ENCODE peak calls at places on chromosomes 3 and 15, in nine cellular contexts. L is heart left ventricle, J is aorta, M is heart right ventricle, N is colonic mucosa, Q is left lung, G is endodermal cell, S is adipocyte, Z is breast epithelium. A is an unnamed sample.

GRCh38 chr3:58639001-58639400 is 27.6 kb downstream of the FAM3D start:
- DNase-seq in L (no peak), J (no peak), M (no peak), N (no peak), Q (no peak), G (no peak), S (no peak), Z (no peak), A (no peak)

GRCh38 chr3:173977747-173978146 is 580.2 kb downstream of the NLGN1 start:
- DNase-seq in L (no peak), J (no peak), M (no peak), N (no peak), Q (no peak), G (no peak), S (peak; percentile 19), Z (no peak), A (no peak)

GRCh38 chr15:64791401-64791800 is 16.0 kb upstream of the RBPMS2 start:
- DNase-seq in L (no peak), J (no peak), M (no peak), N (no peak), Q (no peak), G (no peak), S (no peak), Z (no peak), A (no peak)

GRCh38 chr3:157067114-157067513 is 92.8 kb downstream of the CCNL1 start:
- DNase-seq in L (no peak), J (no peak), M (no peak), N (no peak), Q (no peak), G (peak; percentile 29), S (no peak), Z (no peak), A (peak; percentile 78)

GRCh38 chr3:32421991-32422859 is 30.6 kb downstream of the CMTM7 start:
- DNase-seq in L (peak; percentile 91), J (peak; percentile 93), M (peak; percentile 89), N (peak; percentile 93), Q (peak; percentile 93), G (no peak), S (peak; percentile 90), Z (peak; percentile 98), A (no peak)

GRCh38 chr3:129756871-129757270 is 136.6 kb downstream of the TMCC1 start:
- DNase-seq in L (no peak), J (no peak), M (no peak), N (no peak), Q (no peak), G (no peak), S (peak; percentile 78), Z (no peak), A (no peak)

GRCh38 chr3:52527732-52528595 is 5.7 kb downstream of the NT5DC2 start:
- DNase-seq in L (peak; percentile 19), J (peak; percentile 45), M (peak; percentile 14), N (no peak), Q (peak; percentile 67), G (peak; percentile 31), S (no peak), Z (no peak), A (no peak)

GRCh38 chr3:84108442-84108971 is 850.3 kb upstream of the CADM2 start:
- DNase-seq in L (no peak), J (no peak), M (no peak), N (no peak), Q (no peak), G (no peak), S (peak; percentile 1), Z (no peak), A (no peak)

GRCh38 chr15:35753486-35753885 is 207.5 kb upstream of the DPH6 start:
- DNase-seq in L (no peak), J (no peak), M (no peak), N (no peak), Q (no peak), G (no peak), S (peak; percentile 36), Z (no peak), A (no peak)

GRCh38 chr3:80355144-80355543 is 587.3 kb upstream of the ROBO1 start:
- DNase-seq in L (no peak), J (no peak), M (no peak), N (no peak), Q (no peak), G (no peak), S (peak; percentile 9), Z (no peak), A (no peak)

GRCh38 chr3:12486916-12487315 is 2.6 kb downstream of the TSEN2 start:
- DNase-seq in L (no peak), J (no peak), M (no peak), N (no peak), Q (no peak), G (no peak), S (no peak), Z (no peak), A (no peak)

GRCh38 chr15:86203462-86203861 is 123.8 kb downstream of the AGBL1 start:
- DNase-seq in L (no peak), J (no peak), M (no peak), N (no peak), Q (no peak), G (no peak), S (no peak), Z (no peak), A (no peak)

GRCh38 chr3:57951106-57951882 is 56.9 kb upstream of the FLNB start:
- DNase-seq in L (peak; percentile 87), J (peak; percentile 87), M (peak; percentile 64), N (peak; percentile 72), Q (peak; percentile 68), G (peak; percentile 58), S (peak; percentile 82), Z (peak; percentile 40), A (no peak)

GRCh38 chr15:61011576-61012336 is 217.3 kb downstream of the RORA start:
- DNase-seq in L (no peak), J (no peak), M (no peak), N (no peak), Q (no peak), G (peak; percentile 71), S (no peak), Z (no peak), A (no peak)

GRCh38 chr15:92025717-92026270 is 172.3 kb downstream of the SLCO3A1 start:
- DNase-seq in L (no peak), J (no peak), M (no peak), N (peak; percentile 44), Q (no peak), G (no peak), S (no peak), Z (no peak), A (no peak)

GRCh38 chr15:82531496-82532382 is 8.5 kb downstream of the RPS17 start:
- DNase-seq in L (no peak), J (no peak), M (no peak), N (no peak), Q (no peak), G (peak; percentile 54), S (no peak), Z (peak; percentile 14), A (no peak)

GRCh38 chr3:37262816-37263393 is 88.5 kb upstream of the LRRFIP2 start:
- DNase-seq in L (no peak), J (no peak), M (no peak), N (no peak), Q (no peak), G (no peak), S (peak; percentile 19), Z (no peak), A (no peak)

GRCh38 chr3:17213102-17213501 is 328.3 kb downstream of the PLCL2 start:
- DNase-seq in L (no peak), J (no peak), M (no peak), N (no peak), Q (no peak), G (no peak), S (peak; percentile 48), Z (no peak), A (no peak)

GRCh38 chr3:110479676-110480075 is 591.9 kb upstream of the NECTIN3 start:
- DNase-seq in L (no peak), J (no peak), M (no peak), N (no peak), Q (no peak), G (no peak), S (no peak), Z (no peak), A (no peak)

GRCh38 chr15:40104865-40105516 is 3.7 kb downstream of the BMF start:
- DNase-seq in L (peak; percentile 94), J (peak; percentile 95), M (peak; percentile 94), N (peak; percentile 94), Q (peak; percentile 97), G (peak; percentile 98), S (peak; percentile 96), Z (peak; percentile 85), A (peak; percentile 62)

GRCh38 chr3:141421639-141422319 is 53.5 kb downstream of the ZBTB38 start:
- DNase-seq in L (no peak), J (no peak), M (no peak), N (no peak), Q (no peak), G (peak; percentile 36), S (peak; percentile 55), Z (no peak), A (no peak)
- H3K4me1 ChIP-seq in L (peaks cover 68% of the 10 kb centered on the region), J (no peaks in the 10 kb centered on the region), M (peaks cover 12% of the 10 kb centered on the region), N (peaks cover 3% of the 10 kb centered on the region), Q (peaks cover 25% of the 10 kb centered on the region), G (no peaks in the 10 kb centered on the region), S (peaks cover 12% of the 10 kb centered on the region), Z (peaks cover 6% of the 10 kb centered on the region), A (peaks cover 24% of the 10 kb centered on the region)

DNA sequence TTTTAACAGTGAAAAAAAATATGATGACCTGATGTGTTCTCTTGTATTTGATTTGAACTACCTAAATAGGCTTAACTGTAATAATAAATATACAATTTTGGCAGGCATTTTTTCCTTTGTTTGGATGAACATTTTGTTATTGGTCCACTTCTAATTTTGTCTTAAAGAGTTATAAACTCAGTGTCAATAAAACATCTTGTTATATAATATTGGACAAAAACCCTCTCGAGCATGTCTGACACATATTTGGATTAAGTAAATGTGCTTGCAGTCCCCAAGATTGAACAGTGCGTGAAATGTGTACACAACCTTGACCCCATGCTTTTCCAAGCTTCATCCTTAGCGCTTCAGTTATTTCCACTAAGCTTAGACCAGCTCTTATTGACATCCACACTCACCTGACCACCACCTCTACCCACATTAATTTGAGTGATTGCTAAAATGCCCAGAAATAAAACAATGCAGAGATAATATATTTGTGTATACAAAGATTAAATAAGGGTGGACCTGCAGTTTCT is 131.7 kb upstream of the ZBED2 start:
- DNase-seq in L (no peak), J (no peak), M (no peak), N (no peak), Q (no peak), G (no peak), S (no peak), Z (no peak), A (no peak)
- H3K4me1 ChIP-seq in L (peaks cover 19% of the 10 kb centered on the region), J (peaks cover 2% of the 10 kb centered on the region), M (peaks cover 2% of the 10 kb centered on the region), N (no peaks in the 10 kb centered on the region), Q (no peaks in the 10 kb centered on the region), G (no peaks in the 10 kb centered on the region), S (peaks cover 21% of the 10 kb centered on the region), Z (peaks cover 3% of the 10 kb centered on the region), A (no peaks in the 10 kb centered on the region)

GRCh38 chr3:187678869-187679268 is 8.7 kb upstream of the SST start:
- DNase-seq in L (peak; percentile 42), J (no peak), M (no peak), N (peak; percentile 32), Q (no peak), G (peak; percentile 89), S (peak; percentile 82), Z (no peak), A (no peak)
- H3K4me1 ChIP-seq in L (peaks cover 9% of the 10 kb centered on the region), J (no peaks in the 10 kb centered on the region), M (no peaks in the 10 kb centered on the region), N (no peaks in the 10 kb centered on the region), Q (no peaks in the 10 kb centered on the region), G (no peaks in the 10 kb centered on the region), S (no peaks in the 10 kb centered on the region), Z (no peaks in the 10 kb centered on the region), A (no peaks in the 10 kb centered on the region)

DNA sequence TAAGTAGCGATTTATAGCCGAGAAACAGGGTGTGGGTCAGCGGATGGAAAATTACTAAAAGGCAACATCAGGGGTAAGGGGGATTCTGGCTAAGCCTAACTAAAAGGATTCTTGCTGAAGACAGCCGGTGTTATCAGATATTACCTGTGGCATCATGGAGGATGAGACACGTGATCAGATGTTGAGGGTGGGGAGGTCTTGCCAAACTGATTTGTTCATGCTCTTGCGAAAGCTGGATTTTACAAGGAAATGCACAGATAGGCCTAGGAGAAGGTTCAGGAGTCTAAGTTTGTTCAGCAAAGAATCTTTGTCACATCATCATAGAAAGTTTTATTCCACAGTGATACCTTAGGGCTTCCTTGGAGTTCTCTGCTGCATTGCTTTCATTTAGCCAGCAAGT is 396.8 kb upstream of the TBL1XR1 start:
- DNase-seq in L (no peak), J (no peak), M (no peak), N (peak; percentile 46), Q (no peak), G (no peak), S (no peak), Z (no peak), A (no peak)
- H3K4me1 ChIP-seq in L (peaks cover 28% of the 10 kb centered on the region), J (no peaks in the 10 kb centered on the region), M (peaks cover 7% of the 10 kb centered on the region), N (no peaks in the 10 kb centered on the region), Q (peaks cover 76% of the 10 kb centered on the region), G (peaks cover 5% of the 10 kb centered on the region), S (peaks cover 89% of the 10 kb centered on the region), Z (no peaks in the 10 kb centered on the region), A (peaks cover 54% of the 10 kb centered on the region)